ENCODE peak calls at places on chromosomes 6 and 20, in ten cellular contexts. A is HepG2, P is mesendoderm, B is mammary epithelial cell, M is GM23338, V is Karpas-422, R is H9, C is PC-3, E is GM23248, J is OCI-LY7. H is an unnamed sample.

GRCh38 chr6:28765978-28766351 is 157.8 kb downstream of the TRIM27 start:
- DNase-seq in A (no peak), P (peak; percentile 59), B (no peak), M (no peak), V (no peak), R (peak; percentile 42), C (no peak), E (no peak), J (no peak), H (no peak)

GRCh38 chr6:125513978-125514377 is 212.2 kb upstream of the HDDC2 start:
- DNase-seq in A (no peak), P (no peak), B (no peak), M (no peak), V (no peak), R (no peak), C (no peak), E (no peak), J (no peak), H (no peak)

GRCh38 chr6:106141441-106142237 is 55.5 kb downstream of the PRDM1 start:
- DNase-seq in A (no peak), P (no peak), B (peak; percentile 54), M (no peak), V (peak; percentile 61), R (no peak), C (peak; percentile 41), E (no peak), J (peak; percentile 73), H (no peak)

GRCh38 chr6:94377835-94378234 is 958.5 kb upstream of the EPHA7 start:
- DNase-seq in A (no peak), P (no peak), B (no peak), M (no peak), V (no peak), R (no peak), C (no peak), E (no peak), J (no peak), H (no peak)

GRCh38 chr6:128511518-128511917 is 8.9 kb downstream of the PTPRK start:
- DNase-seq in A (no peak), P (no peak), B (peak; percentile 94), M (no peak), V (no peak), R (no peak), C (peak; percentile 88), E (peak; percentile 66), J (no peak), H (peak; percentile 74)

GRCh38 chr20:21510995-21511394 is 2.9 kb downstream of the NKX2-2 start:
- DNase-seq in A (no peak), P (no peak), B (no peak), M (no peak), V (no peak), R (no peak), C (no peak), E (no peak), J (no peak), H (no peak)

GRCh38 chr20:59788811-59789210 is 144.6 kb downstream of the SYCP2 start:
- DNase-seq in A (no peak), P (no peak), B (no peak), M (no peak), V (no peak), R (peak; percentile 8), C (no peak), E (no peak), J (no peak), H (no peak)

GRCh38 chr6:146980900-146981329 is 223.3 kb upstream of the STXBP5 start:
- DNase-seq in A (peak; percentile 93), P (no peak), B (no peak), M (no peak), V (no peak), R (no peak), C (no peak), E (no peak), J (no peak), H (no peak)

GRCh38 chr6:157264701-157265100 is 58.6 kb downstream of the TMEM242 start:
- DNase-seq in A (no peak), P (no peak), B (no peak), M (no peak), V (no peak), R (no peak), C (no peak), E (no peak), J (no peak), H (no peak)

GRCh38 chr6:166955865-166956443 is 396 bp downstream of the RNASET2 start:
- DNase-seq in A (no peak), P (no peak), B (no peak), M (peak; percentile 80), V (peak; percentile 75), R (no peak), C (peak; percentile 22), E (peak; percentile 60), J (peak; percentile 57), H (no peak)

GRCh38 chr6:151096691-151097090 is 143.1 kb upstream of the AKAP12 start:
- DNase-seq in A (no peak), P (no peak), B (no peak), M (no peak), V (no peak), R (no peak), C (no peak), E (peak; percentile 44), J (no peak), H (no peak)

GRCh38 chr20:59938696-59939051 is 1.4 kb downstream of the PPP1R3D start:
- DNase-seq in A (no peak), P (no peak), B (peak; percentile 11), M (no peak), V (no peak), R (no peak), C (peak; percentile 73), E (peak; percentile 82), J (no peak), H (no peak)

GRCh38 chr6:119043265-119043664 is 35.2 kb downstream of the FAM184A start:
- DNase-seq in A (no peak), P (peak; percentile 42), B (no peak), M (no peak), V (no peak), R (no peak), C (no peak), E (no peak), J (no peak), H (no peak)

GRCh38 chr6:106133040-106133439 is 46.9 kb downstream of the PRDM1 start:
- DNase-seq in A (no peak), P (no peak), B (no peak), M (no peak), V (no peak), R (no peak), C (no peak), E (no peak), J (no peak), H (no peak)

GRCh38 chr20:60102665-60103210 is 144.5 kb downstream of the CDH26 start:
- DNase-seq in A (no peak), P (no peak), B (no peak), M (no peak), V (peak; percentile 49), R (no peak), C (peak; percentile 10), E (no peak), J (no peak), H (no peak)

GRCh38 chr6:16736856-16737255 is 24.4 kb downstream of the ATXN1 start:
- DNase-seq in A (peak; percentile 42), P (no peak), B (no peak), M (no peak), V (no peak), R (no peak), C (peak; percentile 63), E (no peak), J (no peak), H (no peak)
- H3K4me2 ChIP-seq in A (peak overlapping the region; percentile 37), P (no peak overlapping the region), B (peak overlapping the region; percentile 64), M (no peak overlapping the region), V (no peak overlapping the region), R (no peak overlapping the region), C (peak overlapping the region; percentile 62), E (peak overlapping the region; percentile 92), J (no peak overlapping the region), H (no peak overlapping the region)

DNA sequence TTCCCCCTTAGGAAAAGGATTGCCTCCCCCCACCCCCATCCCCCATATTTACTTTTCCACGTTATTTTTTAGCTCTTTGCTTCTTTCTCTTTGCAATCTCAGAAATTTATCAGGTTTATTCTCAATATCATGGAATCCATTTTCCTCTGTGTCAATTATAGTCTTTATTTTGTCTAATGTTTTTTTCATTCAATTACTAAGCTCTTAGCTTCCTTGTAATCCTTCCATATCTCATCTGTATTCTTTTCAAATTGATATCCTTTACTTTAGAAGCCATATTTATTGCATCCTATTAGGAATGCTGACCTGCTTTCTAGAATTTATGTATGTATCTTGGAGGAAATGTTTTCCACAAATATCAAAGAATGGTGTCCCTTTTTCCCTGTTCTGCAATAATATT is 39.3 kb downstream of the TMC2 start:
- DNase-seq in A (no peak), P (no peak), B (no peak), M (no peak), V (no peak), R (no peak), C (no peak), E (no peak), J (no peak), H (no peak)
- H3K4me2 ChIP-seq in A (no peak overlapping the region), P (no peak overlapping the region), B (no peak overlapping the region), M (no peak overlapping the region), V (no peak overlapping the region), R (no peak overlapping the region), C (no peak overlapping the region), E (no peak overlapping the region), J (no peak overlapping the region), H (no peak overlapping the region)

DNA sequence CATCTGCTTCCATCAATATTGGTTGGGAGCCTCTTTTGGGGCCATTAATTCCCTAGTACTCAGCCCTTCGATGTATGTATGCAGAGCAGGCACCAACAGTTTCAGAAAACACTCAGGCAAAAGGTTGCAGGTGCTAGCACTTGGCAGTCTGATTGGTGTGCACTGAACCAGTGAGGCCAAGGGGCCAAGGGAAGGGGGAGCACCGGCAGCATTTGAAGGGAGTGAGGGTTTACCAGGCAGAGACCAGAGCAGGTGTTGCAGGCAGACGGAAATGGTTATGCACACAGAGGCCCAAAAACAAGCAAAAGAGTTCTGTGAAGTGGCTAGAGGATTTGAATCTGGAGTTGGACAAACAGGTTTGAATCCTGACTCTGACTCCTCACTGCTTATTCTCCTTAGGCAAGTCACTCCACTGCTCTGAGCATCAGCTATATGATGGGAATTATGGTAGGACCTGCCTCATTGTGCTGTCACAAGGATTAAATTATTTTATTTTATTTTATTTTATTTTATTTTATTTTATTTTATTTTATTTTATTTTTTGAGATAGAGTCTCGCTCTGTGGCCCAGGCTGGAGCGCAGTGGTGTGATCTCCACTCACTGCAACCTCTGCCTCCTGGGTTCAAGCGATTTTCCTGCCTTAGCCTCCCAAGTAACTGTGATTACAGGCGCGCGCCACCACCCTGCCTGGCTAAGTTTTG is 58.1 kb upstream of the SHLD1 start:
- DNase-seq in A (peak; percentile 35), P (no peak), B (no peak), M (no peak), V (no peak), R (no peak), C (no peak), E (no peak), J (peak; percentile 99), H (no peak)
- H3K4me2 ChIP-seq in A (peak overlapping the region; percentile 43), P (no peak overlapping the region), B (no peak overlapping the region), M (no peak overlapping the region), V (no peak overlapping the region), R (no peak overlapping the region), C (no peak overlapping the region), E (no peak overlapping the region), J (peak overlapping the region; percentile 71), H (no peak overlapping the region)

DNA sequence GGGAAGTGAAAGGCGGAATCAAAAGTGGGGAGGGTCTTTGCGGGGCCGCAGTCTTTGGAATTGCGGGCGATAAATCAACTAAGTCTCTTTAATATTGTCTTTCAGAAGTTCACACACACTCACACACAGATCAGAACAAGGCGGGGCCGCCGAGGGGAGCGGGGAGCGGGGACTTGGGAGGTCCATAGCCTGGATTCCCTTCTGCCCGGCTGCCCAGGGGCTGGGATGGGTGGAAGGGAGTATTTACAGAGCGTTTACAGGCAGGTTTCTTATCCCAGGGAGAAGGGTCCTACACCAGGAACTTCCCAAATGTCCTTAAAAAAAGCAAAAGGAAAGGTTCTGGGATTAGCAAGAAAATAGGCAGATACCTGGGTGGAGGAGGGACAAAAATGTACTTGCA is 3.5 kb downstream of the PRRT1 start:
- DNase-seq in A (no peak), P (no peak), B (no peak), M (peak; percentile 79), V (no peak), R (no peak), C (no peak), E (no peak), J (no peak), H (no peak)
- H3K4me2 ChIP-seq in A (no peak overlapping the region), P (no peak overlapping the region), B (peak overlapping the region; percentile 32), M (peak overlapping the region; percentile 90), V (no peak overlapping the region), R (no peak overlapping the region), C (no peak overlapping the region), E (no peak overlapping the region), J (no peak overlapping the region), H (no peak overlapping the region)